ENCODE peak calls at places on chromosome 17, in four cellular contexts. O is endothelial cell of umbilical vein, H is BJ, I is cardiac fibroblast. T is an unnamed sample.

GRCh38 chr17:74305865-74306654 is 20.0 kb upstream of the KIF19 start:
- DNase-seq in O (no peak), H (no peak), I (no peak), T (no peak)

GRCh38 chr17:52105601-52106000 is 52.9 kb downstream of the CA10 start:
- DNase-seq in O (no peak), H (no peak), I (no peak), T (no peak)

GRCh38 chr17:70239391-70239826 is 70.1 kb downstream of the KCNJ2 start:
- DNase-seq in O (peak), H (no peak), I (no peak), T (no peak)

GRCh38 chr17:15973834-15974233 is 25.7 kb downstream of the ZSWIM7 start:
- DNase-seq in O (no peak), H (no peak), I (no peak), T (no peak)

GRCh38 chr17:73155410-73156165 is 9.2 kb upstream of the SSTR2 start:
- DNase-seq in O (no peak), H (no peak), I (no peak), T (no peak)

GRCh38 chr17:17111401-17112393 is 69.4 kb downstream of the MPRIP start:
- DNase-seq in O (no peak), H (no peak), I (no peak), T (no peak)

GRCh38 chr17:21098934-21099687 is 27.7 kb upstream of the DHRS7B start:
- DNase-seq in O (peak), H (no peak), I (peak), T (peak)

GRCh38 chr17:76115138-76115754 is 11.7 kb upstream of the EXOC7 start:
- DNase-seq in O (no peak), H (no peak), I (no peak), T (no peak)

GRCh38 chr17:78912082-78912481 is 9.1 kb upstream of the CEP295NL start:
- DNase-seq in O (no peak), H (no peak), I (no peak), T (no peak)

GRCh38 chr17:159609-160008 is 21.8 kb downstream of the DOC2B start:
- DNase-seq in O (no peak), H (no peak), I (no peak), T (no peak)

GRCh38 chr17:39099686-39100293 is 51.6 kb downstream of the PLXDC1 start:
- DNase-seq in O (no peak), H (no peak), I (peak), T (no peak)

GRCh38 chr17:31535581-31535981 is 144.1 kb downstream of the RAB11FIP4 start:
- DNase-seq in O (no peak), H (no peak), I (no peak), T (no peak)

GRCh38 chr17:17859909-17860760 is 23.3 kb upstream of the SREBF1 start:
- DNase-seq in O (peak), H (no peak), I (peak), T (peak)

GRCh38 chr17:36715951-36716350 is 114.6 kb downstream of the MRM1 start:
- DNase-seq in O (no peak), H (no peak), I (no peak), T (no peak)

GRCh38 chr17:18323007-18323406 is 7.9 kb downstream of the SMCR8 start:
- DNase-seq in O (no peak), H (no peak), I (no peak), T (no peak)

GRCh38 chr17:8951210-8951609 is 14.3 kb downstream of the PIK3R5 start:
- DNase-seq in O (no peak), H (no peak), I (no peak), T (no peak)

GRCh38 chr17:28675980-28676379 is 14.0 kb downstream of the SUPT6H start:
- DNase-seq in O (no peak), H (no peak), I (no peak), T (no peak)

GRCh38 chr17:49640556-49640955 is 37.3 kb downstream of the SPOP start:
- DNase-seq in O (no peak), H (no peak), I (no peak), T (no peak)

GRCh38 chr17:16215965-16216316 is 607 bp upstream of the NCOR1 start:
- DNase-seq in O (no peak), H (no peak), I (no peak), T (no peak)

GRCh38 chr17:3557768-3558583 is at the start of gene TRPV3:
- DNase-seq in O (no peak), H (no peak), I (peak), T (no peak)

GRCh38 chr17:30278032-30278431 is 13.7 kb downstream of the BLMH start:
- DNase-seq in O (peak), H (no peak), I (peak), T (no peak)

GRCh38 chr17:30226878-30227277 is 8.6 kb downstream of the SLC6A4 start:
- DNase-seq in O (no peak), H (no peak), I (no peak), T (no peak)

GRCh38 chr17:20063665-20064648 is 54.8 kb downstream of the SPECC1 start:
- DNase-seq in O (no peak), H (peak), I (peak), T (peak)

GRCh38 chr17:28334666-28335200 is 539 bp downstream of the IFT20 start:
- DNase-seq in O (no peak), H (no peak), I (no peak), T (no peak)

GRCh38 chr17:28711723-28712036 is at the start of gene PROCA1:
- DNase-seq in O (no peak), H (no peak), I (no peak), T (no peak)

GRCh38 chr17:59601130-59601529 is 18.6 kb upstream of the CLTC start:
- DNase-seq in O (no peak), H (no peak), I (no peak), T (no peak)

GRCh38 chr17:283911-284675 is 68.5 kb downstream of the RPH3AL start:
- DNase-seq in O (no peak), H (no peak), I (no peak), T (peak)

GRCh38 chr17:32341141-32341856 is 674 bp downstream of the C17orf75 start:
- DNase-seq in O (peak), H (no peak), I (no peak), T (no peak)

GRCh38 chr17:35906559-35907265 is 23.9 kb downstream of the RDM1 start:
- DNase-seq in O (no peak), H (no peak), I (peak), T (no peak)

GRCh38 chr17:68613739-68614298 is 12.7 kb upstream of the FAM20A start:
- DNase-seq in O (peak), H (no peak), I (peak), T (no peak)

GRCh38 chr17:44137891-44138709 is 3.6 kb upstream of the HROB start:
- DNase-seq in O (peak), H (peak), I (peak), T (peak)

GRCh38 chr17:15930426-15930825 is 14.5 kb upstream of the ADORA2B start:
- DNase-seq in O (no peak), H (no peak), I (no peak), T (no peak)

GRCh38 chr17:17587614-17588336 is 3.7 kb downstream of the PEMT start:
- DNase-seq in O (no peak), H (no peak), I (no peak), T (no peak)

GRCh38 chr17:39123627-39124026 is 27.8 kb downstream of the PLXDC1 start:
- DNase-seq in O (no peak), H (no peak), I (no peak), T (no peak)

GRCh38 chr17:30243002-30243401 is 7.5 kb upstream of the SLC6A4 start:
- DNase-seq in O (no peak), H (no peak), I (no peak), T (no peak)

DNA sequence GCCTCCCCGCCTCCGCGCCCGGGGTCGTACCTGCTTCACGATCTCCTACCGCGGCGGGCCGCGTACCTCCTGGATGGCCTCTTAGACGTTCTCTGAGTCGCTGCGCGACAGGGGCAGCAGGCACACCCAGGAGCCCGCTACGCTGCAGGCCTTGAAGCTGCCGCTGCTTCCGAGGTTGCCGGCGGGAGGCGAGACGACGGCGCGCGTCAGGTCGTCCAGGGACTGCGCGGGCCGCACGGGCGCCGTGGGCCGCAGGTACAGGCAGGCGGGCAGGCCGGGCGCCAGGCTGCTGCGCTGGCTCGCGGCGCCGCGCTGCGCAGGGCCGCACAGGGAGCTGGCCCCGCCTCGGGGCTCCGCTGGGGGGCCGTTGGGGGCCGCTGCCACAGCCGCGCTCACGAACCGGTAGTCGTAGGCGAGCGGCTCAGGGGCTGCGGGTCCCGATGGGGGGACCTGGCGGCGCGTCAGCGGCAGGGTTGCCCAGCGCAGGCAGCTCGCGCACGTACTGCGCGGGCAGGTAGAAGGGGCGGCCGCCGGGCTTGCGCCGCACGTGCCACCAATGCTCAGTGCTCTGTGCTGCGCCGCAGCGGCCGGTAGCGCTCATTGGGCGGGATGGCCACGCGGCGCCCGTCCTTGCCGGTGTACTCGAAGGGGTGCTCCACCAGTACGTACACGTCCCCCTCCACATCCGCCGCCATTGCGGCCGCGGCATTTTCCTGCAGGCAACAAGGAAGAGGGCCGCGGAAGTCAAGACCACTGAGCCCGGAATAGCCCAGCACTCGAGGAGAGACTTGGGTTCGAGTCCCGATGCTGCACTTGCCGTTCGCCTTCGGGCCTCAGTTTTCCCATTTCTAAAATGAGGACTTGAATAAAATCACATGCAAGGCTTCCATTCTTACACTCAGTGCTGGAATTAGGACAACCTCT is 116.5 kb upstream of the SMURF2 start:
- DNase-seq in O (no peak), H (no peak), I (no peak), T (no peak)
- H3K4me3 ChIP-seq in O (no peak), H (no peak), I (no peak), T (no peak)

GRCh38 chr17:37744961-37745800 is at the start of gene HNF1B:
- DNase-seq in O (no peak), H (no peak), I (no peak), T (no peak)

GRCh38 chr17:37744633-37744927 is 279 bp downstream of the HNF1B start:
- DNase-seq in O (no peak), H (no peak), I (no peak), T (no peak)

GRCh38 chr17:37747222-37747621 is 2.4 kb upstream of the HNF1B start:
- DNase-seq in O (no peak), H (no peak), I (no peak), T (no peak)

GRCh38 chr17:37745801-37746426 is 1.1 kb upstream of the HNF1B start:
- DNase-seq in O (no peak), H (no peak), I (no peak), T (no peak)

DNA sequence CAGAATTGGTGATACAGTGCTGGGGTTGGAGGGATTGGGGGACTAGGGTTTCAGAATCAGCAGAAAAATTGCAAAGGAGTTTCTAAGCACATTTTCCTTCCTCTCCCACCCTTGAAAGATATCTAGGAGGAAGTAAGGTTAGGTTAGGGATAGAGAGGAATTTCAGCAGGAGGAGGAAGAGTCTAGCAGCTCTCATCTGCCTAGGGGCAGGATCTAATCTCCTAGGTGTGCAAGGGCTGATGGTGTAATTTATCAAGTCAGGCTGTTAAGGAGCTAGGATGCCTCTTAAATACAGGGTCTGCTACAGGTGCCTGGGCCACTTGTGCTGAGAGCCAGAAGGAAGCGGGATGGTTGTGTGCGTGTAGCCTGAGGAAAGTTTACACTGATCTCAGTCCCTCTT is 1.8 kb upstream of the HNF1B start:
- DNase-seq in O (no peak), H (no peak), I (no peak), T (no peak)
- H3K4me3 ChIP-seq in O (no peak), H (no peak), I (no peak), T (no peak)

GRCh38 chr17:81802856-81803643 is 900 bp upstream of the GCGR start:
- DNase-seq in O (no peak), H (no peak), I (no peak), T (no peak)
- H3K4me3 ChIP-seq in O (no peak), H (no peak), I (no peak), T (no peak)

GRCh38 chr17:51034800-51035199 is 85.9 kb downstream of the SPAG9 start:
- DNase-seq in O (no peak), H (no peak), I (no peak), T (no peak)

GRCh38 chr17:51028176-51028863 is 92.3 kb downstream of the SPAG9 start:
- DNase-seq in O (no peak), H (no peak), I (no peak), T (no peak)

GRCh38 chr17:51032850-51033249 is 87.8 kb downstream of the SPAG9 start:
- DNase-seq in O (no peak), H (no peak), I (no peak), T (no peak)

GRCh38 chr17:51029142-51029541 is 91.5 kb downstream of the SPAG9 start:
- DNase-seq in O (no peak), H (no peak), I (no peak), T (no peak)

GRCh38 chr17:51029568-51030463 is 90.9 kb downstream of the SPAG9 start:
- DNase-seq in O (peak), H (no peak), I (peak), T (peak)
- H3K4me3 ChIP-seq in O (no peak), H (peak), I (peak), T (peak)

GRCh38 chr17:58333396-58334207 is 5.0 kb upstream of the TSPOAP1 start:
- DNase-seq in O (no peak), H (no peak), I (no peak), T (no peak)
- H3K4me3 ChIP-seq in O (no peak), H (no peak), I (no peak), T (no peak)

GRCh38 chr17:81367171-81367570 is 28.1 kb upstream of the BAHCC1 start:
- DNase-seq in O (no peak), H (no peak), I (no peak), T (no peak)
- H3K4me3 ChIP-seq in O (no peak), H (no peak), I (no peak), T (no peak)

GRCh38 chr17:77454560-77455095 is 313.9 kb downstream of the SEC14L1 start:
- DNase-seq in O (no peak), H (no peak), I (peak), T (no peak)
- H3K4me3 ChIP-seq in O (no peak), H (no peak), I (no peak), T (no peak)

GRCh38 chr17:82007495-82008257 is 15.0 kb downstream of the CENPX start:
- DNase-seq in O (no peak), H (no peak), I (no peak), T (no peak)

GRCh38 chr17:82005701-82006348 is 16.9 kb downstream of the CENPX start:
- DNase-seq in O (no peak), H (no peak), I (no peak), T (no peak)

GRCh38 chr17:82008258-82008940 is 14.3 kb downstream of the CENPX start:
- DNase-seq in O (no peak), H (no peak), I (no peak), T (no peak)

GRCh38 chr17:82007228-82007494 is 15.5 kb downstream of the CENPX start:
- DNase-seq in O (no peak), H (no peak), I (no peak), T (no peak)

GRCh38 chr17:82006468-82007227 is 16.0 kb downstream of the CENPX start:
- DNase-seq in O (no peak), H (no peak), I (peak), T (peak)
- H3K4me3 ChIP-seq in O (no peak), H (no peak), I (no peak), T (no peak)

DNA sequence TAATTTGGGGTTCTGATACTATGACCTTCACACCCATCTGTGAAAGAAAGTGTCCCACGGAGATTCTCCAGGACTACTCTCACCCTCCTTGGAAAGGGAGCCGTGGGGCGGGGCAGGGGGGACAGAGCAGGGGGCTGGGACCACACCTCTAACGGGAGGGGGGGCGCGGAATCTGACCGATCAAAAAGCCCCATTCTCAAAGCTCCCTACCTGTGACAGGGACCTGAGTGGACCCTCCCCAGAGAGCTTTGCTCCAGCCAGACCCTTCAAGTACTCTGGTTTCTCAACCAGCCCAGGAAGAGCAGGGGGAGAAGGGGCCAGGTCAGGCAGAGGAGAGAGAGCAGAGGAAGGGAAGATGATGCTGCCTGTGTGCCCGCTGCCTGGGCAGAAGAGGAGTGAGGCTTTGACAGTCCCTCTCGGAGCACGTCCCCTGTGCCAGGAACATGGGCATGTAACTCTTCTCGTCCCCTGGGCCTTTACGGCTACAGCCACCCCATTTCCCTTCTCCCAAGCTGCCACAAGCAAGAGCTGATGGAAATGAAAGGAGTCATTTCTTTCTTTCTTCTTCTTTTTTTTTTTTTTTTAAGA is 673 bp downstream of the XAF1 start:
- DNase-seq in O (no peak), H (no peak), I (no peak), T (peak)
- H3K4me3 ChIP-seq in O (peak), H (peak), I (peak), T (peak)

GRCh38 chr17:4908301-4908700 is 5.4 kb upstream of the CHRNE start:
- DNase-seq in O (no peak), H (no peak), I (peak), T (no peak)
- H3K4me3 ChIP-seq in O (no peak), H (no peak), I (no peak), T (no peak)